ENCODE peak calls at places on chromosomes 11 and 22, in five cellular contexts. W, G, H, Y and B are unnamed samples.

GRCh38 chr22:34293324-34293723 is 373.0 kb upstream of the LARGE1 start:
- DNase-seq in W (no peak), G (no peak), H (no peak), Y (no peak), B (no peak)

GRCh38 chr11:77501748-77502147 is 27.9 kb upstream of the PAK1 start:
- DNase-seq in W (no peak), G (no peak), H (no peak), Y (no peak), B (no peak)

GRCh38 chr11:126926376-126926791 is 74.2 kb downstream of the KIRREL3 start:
- DNase-seq in W (no peak), G (no peak), H (no peak), Y (no peak), B (no peak)

GRCh38 chr22:22030493-22031182 is 48.1 kb upstream of the TOP3B start:
- DNase-seq in W (peak; percentile 74), G (peak; percentile 13), H (peak; percentile 2), Y (no peak), B (peak; percentile 71)

GRCh38 chr22:19105867-19106802 is 16.1 kb downstream of the DGCR2 start:
- DNase-seq in W (no peak), G (peak; percentile 35), H (peak; percentile 27), Y (no peak), B (no peak)

GRCh38 chr22:43198936-43199335 is 12.0 kb upstream of the TTLL12 start:
- DNase-seq in W (no peak), G (no peak), H (no peak), Y (no peak), B (no peak)

GRCh38 chr11:15569626-15570025 is 454.9 kb downstream of the INSC start:
- DNase-seq in W (no peak), G (peak; percentile 62), H (no peak), Y (peak; percentile 3), B (no peak)

GRCh38 chr22:38737302-38738060 is 18.3 kb downstream of the SUN2 start:
- DNase-seq in W (no peak), G (no peak), H (no peak), Y (no peak), B (no peak)

GRCh38 chr11:11186249-11186648 is 166.8 kb downstream of the CSNK2A3 start:
- DNase-seq in W (no peak), G (no peak), H (no peak), Y (no peak), B (no peak)

GRCh38 chr11:132640952-132641351 is 891.3 kb downstream of the OPCML start:
- DNase-seq in W (no peak), G (no peak), H (no peak), Y (no peak), B (no peak)

GRCh38 chr11:115338476-115338875 is 165.7 kb downstream of the CADM1 start:
- DNase-seq in W (no peak), G (peak; percentile 3), H (no peak), Y (no peak), B (no peak)

GRCh38 chr11:8261921-8262551 is 1.6 kb downstream of the LMO1 start:
- DNase-seq in W (no peak), G (no peak), H (no peak), Y (no peak), B (no peak)

GRCh38 chr11:92681606-92682005 is 287.8 kb upstream of the MTNR1B start:
- DNase-seq in W (no peak), G (no peak), H (no peak), Y (no peak), B (no peak)

GRCh38 chr11:131579932-131580387 is 209.5 kb downstream of the NTM start:
- DNase-seq in W (peak; percentile 32), G (no peak), H (peak; percentile 12), Y (peak; percentile 52), B (peak; percentile 47)

GRCh38 chr11:65640483-65641207 is 2.7 kb downstream of the SIPA1 start:
- DNase-seq in W (no peak), G (no peak), H (peak; percentile 57), Y (no peak), B (peak; percentile 61)

GRCh38 chr11:122038543-122038942 is 77.5 kb downstream of the BLID start:
- DNase-seq in W (no peak), G (no peak), H (no peak), Y (peak; percentile 77), B (no peak)

GRCh38 chr11:2787816-2788750 is 88.3 kb upstream of the KCNQ1OT1 start:
- DNase-seq in W (no peak), G (no peak), H (peak; percentile 2), Y (no peak), B (no peak)

GRCh38 chr11:122248130-122248529 is 132.1 kb upstream of the BLID start:
- DNase-seq in W (no peak), G (no peak), H (no peak), Y (no peak), B (no peak)

GRCh38 chr22:35197071-35197470 is 60.2 kb upstream of the HMGXB4 start:
- DNase-seq in W (no peak), G (no peak), H (no peak), Y (no peak), B (no peak)

GRCh38 chr11:57131080-57131790 is 50.5 kb upstream of the LRRC55 start:
- DNase-seq in W (no peak), G (peak; percentile 57), H (peak; percentile 58), Y (peak; percentile 14), B (no peak)

GRCh38 chr11:46352063-46352841 is 5.0 kb downstream of the DGKZ start:
- DNase-seq in W (no peak), G (peak; percentile 65), H (no peak), Y (no peak), B (peak; percentile 72)

GRCh38 chr11:35014352-35014751 is 97.9 kb downstream of the PDHX start:
- DNase-seq in W (no peak), G (no peak), H (no peak), Y (peak; percentile 80), B (no peak)

GRCh38 chr22:49716441-49716840 is 111.2 kb downstream of the BRD1 start:
- DNase-seq in W (no peak), G (no peak), H (no peak), Y (no peak), B (no peak)

GRCh38 chr11:64092761-64093136 is 57.0 kb downstream of the FLRT1 start:
- DNase-seq in W (no peak), G (no peak), H (no peak), Y (no peak), B (no peak)

GRCh38 chr11:120403966-120404365 is 67.8 kb downstream of the ARHGEF12 start:
- DNase-seq in W (no peak), G (no peak), H (no peak), Y (no peak), B (no peak)

GRCh38 chr22:17648564-17648963 is 10.0 kb downstream of the BCL2L13 start:
- DNase-seq in W (no peak), G (no peak), H (no peak), Y (no peak), B (no peak)

GRCh38 chr11:32571039-32571438 is 12.6 kb upstream of the EIF3M start:
- DNase-seq in W (no peak), G (no peak), H (no peak), Y (no peak), B (no peak)

DNA sequence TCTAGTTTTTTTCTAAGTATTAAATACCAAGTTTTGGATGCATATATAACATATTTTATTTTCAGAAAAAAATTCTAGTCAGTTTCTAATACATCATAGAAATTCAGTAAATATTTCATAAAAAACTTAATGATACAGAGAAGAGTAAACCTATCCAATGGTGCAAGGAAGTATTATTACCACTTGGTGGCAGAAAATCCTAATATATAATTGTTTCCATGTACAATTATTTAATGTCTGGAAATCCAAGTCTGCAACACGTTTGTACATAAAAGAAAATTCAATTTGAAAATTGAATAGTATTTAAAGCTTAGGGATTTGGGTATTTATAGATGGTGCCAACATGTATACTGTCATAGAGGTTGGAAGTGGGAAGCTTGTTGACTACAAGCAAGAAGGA is 127.0 kb downstream of the TRPC6 start:
- DNase-seq in W (no peak), G (no peak), H (no peak), Y (no peak), B (no peak)
- TF ChIP-seq CTCF in W (no peak), G (peak; percentile 34), H (no peak), Y (peak; percentile 6), B (no peak)

DNA sequence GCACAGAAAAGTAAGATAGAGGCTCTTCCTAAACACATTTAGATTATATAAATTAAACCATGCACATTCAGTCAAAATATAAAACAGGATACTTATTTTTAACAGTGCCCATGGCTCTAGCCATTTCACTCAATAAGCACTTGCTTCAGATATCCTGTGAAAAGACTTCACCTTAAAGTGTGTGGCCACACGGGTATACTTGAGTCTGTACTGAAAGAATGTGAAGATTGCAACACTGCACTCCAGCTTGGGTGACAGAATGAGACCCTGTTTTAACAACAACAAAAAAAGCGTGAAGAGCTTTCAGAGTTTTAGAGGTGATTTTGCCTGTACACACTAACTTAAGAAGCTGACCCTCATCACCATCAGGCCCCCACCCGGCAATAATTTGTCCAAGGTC is 203.5 kb upstream of the GUCY1A2 start:
- DNase-seq in W (no peak), G (no peak), H (no peak), Y (no peak), B (no peak)
- TF ChIP-seq CTCF in W (no peak), G (no peak), H (no peak), Y (no peak), B (no peak)

GRCh38 chr22:24178021-24178431 is 3.3 kb upstream of the SUSD2 start:
- DNase-seq in W (no peak), G (no peak), H (no peak), Y (no peak), B (no peak)

GRCh38 chr22:24177456-24177855 is 3.8 kb upstream of the SUSD2 start:
- DNase-seq in W (no peak), G (no peak), H (no peak), Y (no peak), B (no peak)

GRCh38 chr22:24177045-24177444 is 4.2 kb upstream of the SUSD2 start:
- DNase-seq in W (no peak), G (no peak), H (no peak), Y (no peak), B (no peak)

GRCh38 chr22:24179478-24180210 is 1.6 kb upstream of the SUSD2 start:
- DNase-seq in W (no peak), G (no peak), H (no peak), Y (no peak), B (no peak)

DNA sequence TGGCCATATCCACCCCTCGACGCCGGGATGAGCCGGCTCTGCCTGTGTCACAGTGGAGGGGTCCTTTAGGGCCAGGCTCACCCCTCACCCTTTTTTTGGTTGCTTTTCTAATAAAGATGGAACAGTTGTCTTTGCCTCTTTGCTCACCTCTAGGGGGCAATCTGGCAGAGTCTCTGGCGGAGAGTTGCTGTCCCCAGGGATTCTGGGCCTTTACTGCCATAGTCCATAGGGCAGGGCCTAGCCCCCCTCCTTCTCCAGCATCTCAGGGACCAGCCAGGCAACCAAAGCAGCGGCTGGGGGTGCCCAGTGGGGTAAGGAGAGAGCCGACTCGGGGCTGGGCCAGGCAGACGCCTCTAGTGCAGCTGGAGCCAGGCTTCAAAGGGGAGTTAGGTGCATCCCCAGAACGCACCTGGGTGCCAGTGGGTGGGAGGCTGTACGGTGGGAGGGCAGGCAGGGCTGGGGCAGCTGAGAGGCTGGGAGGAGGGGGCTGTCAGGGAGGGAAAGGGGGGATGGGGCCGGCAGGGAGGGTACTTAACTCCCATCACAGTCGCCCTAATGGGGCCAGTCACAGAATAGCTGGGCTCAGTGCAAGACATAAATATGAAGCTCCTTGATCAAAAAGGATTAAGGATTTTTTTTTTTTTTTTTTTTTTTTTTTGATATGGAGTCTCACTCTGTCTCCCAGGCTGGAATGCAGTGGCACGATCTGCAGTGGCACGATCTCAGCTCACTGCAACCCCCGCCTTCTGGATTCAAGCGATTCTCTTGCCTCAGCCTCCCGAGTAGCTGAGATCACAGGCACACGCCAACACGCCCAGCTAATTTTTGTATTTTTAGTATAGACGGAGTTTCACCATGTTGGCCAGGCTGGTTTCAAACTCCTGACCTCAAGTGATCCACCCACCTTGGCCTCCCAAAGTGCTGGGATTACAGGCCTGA is 2.5 kb upstream of the SUSD2 start:
- DNase-seq in W (no peak), G (no peak), H (no peak), Y (no peak), B (no peak)
- TF ChIP-seq CTCF in W (peak; percentile 42), G (no peak), H (no peak), Y (peak; percentile 68), B (peak; percentile 24)

GRCh38 chr22:31585161-31585859 is 76.7 kb downstream of the PISD start:
- DNase-seq in W (no peak), G (peak; percentile 53), H (no peak), Y (peak; percentile 86), B (no peak)
- TF ChIP-seq CTCF in W (no peak), G (no peak), H (no peak), Y (no peak), B (no peak)